ENCODE peak calls at places on chromosomes 1 and 21, in six cellular contexts. G, P, J, L, N and A are unnamed samples.

GRCh38 chr1:77024500-77024899 is 157.2 kb downstream of the ST6GALNAC5 start:
- DNase-seq in G (no peak), P (no peak), J (no peak), L (no peak), N (no peak), A (no peak)

GRCh38 chr1:198113302-198113701 is 43.5 kb upstream of the NEK7 start:
- DNase-seq in G (no peak), P (no peak), J (no peak), L (no peak), N (no peak), A (no peak)

GRCh38 chr21:43691801-43692200 is 27.1 kb upstream of the PDXK start:
- DNase-seq in G (no peak), P (no peak), J (no peak), L (no peak), N (no peak), A (no peak)

GRCh38 chr1:16521288-16521583 is 7.2 kb upstream of the RNU1-1 start:
- DNase-seq in G (no peak), P (no peak), J (no peak), L (peak; percentile 52), N (no peak), A (no peak)

GRCh38 chr1:162349635-162350330 is 26.9 kb downstream of the SPATA46 start:
- DNase-seq in G (no peak), P (peak; percentile 33), J (no peak), L (no peak), N (peak; percentile 35), A (no peak)

GRCh38 chr1:50783286-50783685 is 176.8 kb downstream of the FAF1 start:
- DNase-seq in G (no peak), P (no peak), J (no peak), L (no peak), N (no peak), A (no peak)

GRCh38 chr1:145993618-145994390 is 2.6 kb downstream of the TXNIP start:
- DNase-seq in G (no peak), P (no peak), J (no peak), L (no peak), N (no peak), A (no peak)

GRCh38 chr1:202107801-202108731 is 14.7 kb upstream of the GPR37L1 start:
- DNase-seq in G (no peak), P (peak; percentile 59), J (no peak), L (no peak), N (no peak), A (no peak)

GRCh38 chr1:145977486-145978476 is 13.3 kb downstream of the POLR3GL start:
- DNase-seq in G (peak; percentile 59), P (peak; percentile 82), J (peak; percentile 89), L (peak; percentile 73), N (peak; percentile 69), A (peak; percentile 82)

GRCh38 chr1:50426702-50427085 is 3.5 kb upstream of the DMRTA2 start:
- DNase-seq in G (peak; percentile 29), P (no peak), J (no peak), L (peak; percentile 50), N (no peak), A (peak; percentile 52)

GRCh38 chr1:25904942-25905679 is 1.1 kb downstream of the STMN1 start:
- DNase-seq in G (peak; percentile 96), P (peak; percentile 75), J (peak; percentile 95), L (peak; percentile 94), N (peak; percentile 78), A (peak; percentile 94)

GRCh38 chr1:240823357-240823756 is 211.4 kb upstream of the GREM2 start:
- DNase-seq in G (no peak), P (no peak), J (no peak), L (no peak), N (no peak), A (no peak)

GRCh38 chr1:158002022-158002629 is 8.7 kb downstream of the KIRREL1 start:
- DNase-seq in G (no peak), P (no peak), J (no peak), L (no peak), N (no peak), A (no peak)

GRCh38 chr1:158005249-158005648 is 11.8 kb downstream of the KIRREL1 start:
- DNase-seq in G (no peak), P (no peak), J (no peak), L (no peak), N (no peak), A (no peak)

GRCh38 chr1:158007180-158007579 is 13.7 kb downstream of the KIRREL1 start:
- DNase-seq in G (no peak), P (no peak), J (no peak), L (no peak), N (no peak), A (no peak)

GRCh38 chr1:158003409-158003805 is 10.0 kb downstream of the KIRREL1 start:
- DNase-seq in G (no peak), P (no peak), J (no peak), L (no peak), N (no peak), A (no peak)

GRCh38 chr1:158002630-158003408 is 9.4 kb downstream of the KIRREL1 start:
- DNase-seq in G (peak; percentile 56), P (no peak), J (no peak), L (no peak), N (no peak), A (no peak)
- TF ChIP-seq MAX in G (no peak), P (no peak), J (no peak), L (no peak), N (no peak), A (no peak)

GRCh38 chr1:31570906-31571305 is 5.4 kb upstream of the TINAGL1 start:
- DNase-seq in G (no peak), P (no peak), J (no peak), L (no peak), N (no peak), A (no peak)

GRCh38 chr1:31573261-31573660 is 3.1 kb upstream of the TINAGL1 start:
- DNase-seq in G (no peak), P (no peak), J (no peak), L (peak; percentile 36), N (no peak), A (no peak)

GRCh38 chr1:31570228-31570627 is 6.1 kb upstream of the TINAGL1 start:
- DNase-seq in G (no peak), P (no peak), J (no peak), L (peak; percentile 32), N (no peak), A (no peak)

GRCh38 chr1:31572323-31573104 is 3.8 kb upstream of the TINAGL1 start:
- DNase-seq in G (no peak), P (no peak), J (no peak), L (peak; percentile 11), N (no peak), A (no peak)

DNA sequence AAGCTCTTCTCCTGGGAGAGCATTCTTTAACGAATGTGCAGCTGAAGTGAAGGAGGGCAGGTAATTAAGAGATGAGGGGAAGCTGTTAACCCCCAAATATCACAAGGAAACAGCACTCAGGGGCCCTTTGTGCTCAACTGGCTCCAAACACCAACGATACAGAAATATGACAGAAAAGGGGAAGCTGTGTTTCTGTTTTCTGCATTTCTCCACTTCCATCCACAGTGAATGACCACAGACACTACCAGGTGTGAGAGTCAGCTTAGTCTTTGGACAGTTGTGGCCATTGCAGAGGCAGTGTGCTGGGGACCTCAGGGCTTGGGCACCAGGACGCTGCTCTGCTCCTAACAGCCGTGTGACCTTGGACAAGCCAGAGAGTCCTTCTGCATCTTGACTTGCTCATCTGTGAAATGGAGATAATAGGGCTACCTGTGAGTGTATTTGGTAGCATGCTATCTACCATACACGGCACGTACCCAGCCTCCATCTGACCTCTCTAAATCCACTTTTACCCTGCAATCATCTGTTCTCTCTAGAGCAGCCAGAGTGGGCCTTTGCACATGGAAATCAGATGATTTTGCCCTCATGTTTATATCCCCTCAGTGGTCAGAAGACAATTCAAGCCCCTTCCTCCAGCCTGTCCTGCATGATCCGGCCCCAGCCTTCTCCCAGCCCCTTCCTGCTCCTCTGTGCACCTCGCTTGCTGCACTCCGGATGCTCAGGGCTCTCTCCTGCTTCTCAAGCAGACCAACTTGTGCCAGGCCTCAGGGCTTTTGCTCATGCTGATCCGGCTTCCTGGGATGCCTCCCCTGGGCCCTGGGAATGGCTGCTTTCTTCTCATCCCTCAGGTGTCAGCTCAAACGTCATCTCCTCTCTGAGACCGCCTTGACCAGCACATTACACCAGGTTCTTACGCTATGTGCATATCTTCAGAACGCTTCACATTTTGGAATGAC is 4.7 kb upstream of the TINAGL1 start:
- DNase-seq in G (no peak), P (no peak), J (peak; percentile 23), L (peak; percentile 32), N (no peak), A (no peak)
- TF ChIP-seq MAX in G (no peak), P (no peak), J (no peak), L (no peak), N (no peak), A (no peak)

GRCh38 chr1:31593770-31594632 is 17.7 kb downstream of the TINAGL1 start:
- DNase-seq in G (peak; percentile 88), P (peak; percentile 67), J (peak; percentile 71), L (peak; percentile 96), N (peak; percentile 68), A (peak; percentile 76)
- TF ChIP-seq MAX in G (no peak), P (no peak), J (no peak), L (peak; percentile 47), N (no peak), A (no peak)

GRCh38 chr1:244352156-244352830 is 99.4 kb downstream of the ADSS2 start:
- DNase-seq in G (no peak), P (no peak), J (no peak), L (no peak), N (no peak), A (no peak)

GRCh38 chr1:244350027-244350426 is 101.7 kb downstream of the ADSS2 start:
- DNase-seq in G (no peak), P (no peak), J (no peak), L (no peak), N (no peak), A (no peak)

GRCh38 chr1:244354810-244355278 is 96.9 kb downstream of the ADSS2 start:
- DNase-seq in G (no peak), P (no peak), J (no peak), L (no peak), N (no peak), A (no peak)

GRCh38 chr1:244356371-244356770 is 95.3 kb downstream of the ADSS2 start:
- DNase-seq in G (no peak), P (no peak), J (no peak), L (no peak), N (no peak), A (no peak)

GRCh38 chr1:244353572-244354091 is 98.1 kb downstream of the ADSS2 start:
- DNase-seq in G (peak; percentile 31), P (peak; percentile 93), J (peak; percentile 79), L (no peak), N (peak; percentile 77), A (no peak)
- TF ChIP-seq MAX in G (no peak), P (peak; percentile 49), J (peak; percentile 19), L (no peak), N (peak; percentile 79), A (peak; percentile 76)

DNA sequence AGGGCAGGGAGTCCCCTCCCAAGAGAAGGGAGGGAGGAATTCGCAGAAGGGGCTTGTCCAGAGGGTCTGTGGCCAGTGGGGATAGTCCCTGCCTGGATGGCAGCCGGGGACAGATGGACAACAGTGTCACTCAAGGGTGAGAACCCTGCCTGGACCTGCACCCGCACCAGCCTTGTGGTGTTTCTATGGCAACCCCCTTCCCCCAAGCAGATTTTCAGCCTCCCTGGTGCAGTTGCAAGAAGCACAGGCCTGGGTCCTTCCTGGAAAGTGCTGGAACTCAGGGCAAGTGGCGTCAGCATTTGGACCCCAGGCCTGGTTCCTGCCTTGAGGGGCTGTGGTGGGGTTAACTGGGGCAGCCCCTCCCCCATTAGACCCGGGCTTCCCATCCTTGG is 83.8 kb upstream of the ACTL8 start:
- DNase-seq in G (no peak), P (no peak), J (no peak), L (no peak), N (no peak), A (peak; percentile 85)
- TF ChIP-seq MAX in G (no peak), P (no peak), J (no peak), L (no peak), N (no peak), A (no peak)